ENCODE peak calls at places on chromosomes 12 and 14, in four cellular contexts. A is adipocyte, J is prostate gland, I is psoas muscle. B is an unnamed sample.

GRCh38 chr14:59254911-59255545 is 66.6 kb downstream of the DAAM1 start:
- DNase-seq in A (peak; percentile 80), J (no peak), I (no peak), B (peak; percentile 28)

GRCh38 chr12:46343122-46343852 is 29.3 kb downstream of the SLC38A2 start:
- DNase-seq in J (no peak), A (no peak), I (no peak), B (no peak)

GRCh38 chr14:36901846-36902245 is 240.2 kb downstream of the PAX9 start:
- DNase-seq in J (no peak), A (peak; percentile 66), I (no peak), B (no peak)

GRCh38 chr12:68785358-68785757 is 22.6 kb upstream of the MDM2 start:
- DNase-seq in A (no peak), J (no peak), I (no peak), B (no peak)

GRCh38 chr12:111193511-111193910 is 175.4 kb downstream of the PHETA1 start:
- DNase-seq in I (no peak), A (no peak), J (no peak), B (no peak)

GRCh38 chr12:19201653-19202052 is 72.1 kb downstream of the PLEKHA5 start:
- DNase-seq in J (no peak), I (no peak), A (peak; percentile 60), B (no peak)

GRCh38 chr14:62819931-62820330 is 225.3 kb downstream of the KCNH5 start:
- DNase-seq in I (no peak), A (no peak), J (no peak), B (no peak)

GRCh38 chr12:109239179-109239578 is 69.9 kb downstream of the FOXN4 start:
- DNase-seq in J (no peak), I (no peak), A (no peak), B (no peak)

GRCh38 chr14:103521438-103521961 is 1.1 kb downstream of the CKB start:
- DNase-seq in A (peak; percentile 58), J (no peak), I (no peak), B (no peak)

GRCh38 chr14:99597911-99598600 is 6.0 kb downstream of the CCDC85C start:
- DNase-seq in A (no peak), I (no peak), J (no peak), B (no peak)

GRCh38 chr14:43407721-43408120 is 1099.4 kb downstream of the FSCB start:
- DNase-seq in I (no peak), J (no peak), A (no peak), B (no peak)

GRCh38 chr12:92045852-92046251 is 99.8 kb downstream of the BTG1 start:
- DNase-seq in I (no peak), J (no peak), A (no peak), B (no peak)

GRCh38 chr12:6469609-6470374 is 685 bp downstream of the VAMP1 start:
- DNase-seq in A (peak; percentile 21), I (no peak), J (no peak), B (no peak)

GRCh38 chr12:49089831-49090773 is 4.5 kb downstream of the DHH start:
- DNase-seq in A (peak; percentile 65), I (peak; percentile 52), J (no peak), B (no peak)

GRCh38 chr12:28051516-28052456 is 79.3 kb upstream of the PTHLH start:
- DNase-seq in J (no peak), I (no peak), A (peak; percentile 87), B (no peak)

GRCh38 chr12:110345963-110346362 is 57.5 kb downstream of the ANAPC7 start:
- DNase-seq in I (no peak), J (no peak), A (no peak), B (no peak)

GRCh38 chr14:61704554-61704953 is 9.2 kb downstream of the HIF1A start:
- DNase-seq in J (no peak), A (peak; percentile 27), I (no peak), B (no peak)
- H3K4me3 ChIP-seq in J (no peak overlapping the region), A (peak overlapping the region; percentile 95), I (no peak overlapping the region), B (no peak overlapping the region)

DNA sequence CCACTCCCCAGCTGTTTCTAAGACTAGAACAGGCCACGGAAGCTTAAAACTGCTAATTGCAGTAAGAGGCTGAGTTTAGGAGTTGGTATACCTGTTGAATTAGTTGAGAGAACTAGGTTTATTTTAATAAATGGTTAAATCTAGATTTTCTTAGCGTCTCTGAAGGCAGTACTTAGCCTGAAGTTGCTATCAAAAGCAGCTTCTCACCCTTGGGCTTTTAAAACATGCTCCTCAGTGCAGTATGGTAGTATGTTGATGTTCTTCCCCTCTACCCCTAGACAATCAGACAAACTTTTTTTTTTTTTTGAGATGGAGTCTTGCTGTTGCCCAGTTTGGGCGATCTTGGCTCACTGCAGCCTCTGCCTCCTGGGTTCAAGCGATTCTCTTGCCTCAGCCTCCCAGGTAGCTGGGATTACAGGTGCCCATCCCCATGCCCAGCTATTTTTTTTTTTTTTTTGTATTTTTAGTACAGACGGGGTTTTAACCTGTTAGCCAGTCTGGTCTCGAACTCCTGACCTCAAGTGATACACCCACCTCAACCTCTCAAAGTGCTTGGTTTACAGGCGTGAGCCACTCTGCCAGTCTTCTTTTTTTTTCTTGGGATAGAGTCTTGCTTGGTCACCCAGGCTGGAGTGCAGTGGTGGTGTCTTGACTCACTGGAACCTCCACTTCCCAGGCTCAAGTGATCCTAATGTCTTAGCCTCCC is 6.8 kb downstream of the SRSF5 start:
- DNase-seq in I (no peak), J (no peak), A (no peak), B (no peak)
- H3K36me3 ChIP-seq in I (peaks cover 34% of the 10 kb centered on the region), J (no peaks in the 10 kb centered on the region), A (peaks cover 100% of the 10 kb centered on the region), B (peaks cover 73% of the 10 kb centered on the region)

DNA sequence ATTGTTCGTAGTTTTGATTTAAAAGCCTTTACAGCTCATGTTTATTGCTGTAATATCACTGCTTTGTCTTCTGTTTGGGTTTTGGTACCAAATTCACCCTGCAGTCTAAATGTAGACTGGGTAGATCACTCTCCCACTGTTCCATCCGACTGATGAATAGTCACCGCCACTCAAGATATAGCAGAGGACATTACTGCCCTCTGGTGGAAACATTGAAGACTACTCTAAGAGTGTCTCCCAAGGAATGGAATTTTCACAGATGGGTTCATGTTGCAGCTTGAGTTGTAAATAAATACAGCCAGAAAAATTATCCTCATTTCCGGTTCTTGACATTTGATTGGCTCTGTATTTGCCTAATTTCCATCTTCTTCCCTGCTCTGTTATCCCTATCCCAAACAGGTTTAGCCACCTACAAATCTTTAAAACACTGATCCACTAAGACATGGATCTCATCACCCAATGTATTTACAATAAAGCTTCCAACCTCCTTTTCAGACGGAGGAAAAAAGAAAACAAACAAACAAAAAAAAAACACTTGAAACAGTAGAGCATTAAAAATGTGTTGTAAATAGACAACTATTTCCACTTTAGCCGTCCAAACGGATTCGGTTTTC is 198.3 kb upstream of the CPNE8 start:
- DNase-seq in A (peak; percentile 53), J (peak; percentile 40), I (no peak), B (peak; percentile 2)
- H3K4me3 ChIP-seq in A (no peak overlapping the region), J (no peak overlapping the region), I (no peak overlapping the region), B (no peak overlapping the region)

DNA sequence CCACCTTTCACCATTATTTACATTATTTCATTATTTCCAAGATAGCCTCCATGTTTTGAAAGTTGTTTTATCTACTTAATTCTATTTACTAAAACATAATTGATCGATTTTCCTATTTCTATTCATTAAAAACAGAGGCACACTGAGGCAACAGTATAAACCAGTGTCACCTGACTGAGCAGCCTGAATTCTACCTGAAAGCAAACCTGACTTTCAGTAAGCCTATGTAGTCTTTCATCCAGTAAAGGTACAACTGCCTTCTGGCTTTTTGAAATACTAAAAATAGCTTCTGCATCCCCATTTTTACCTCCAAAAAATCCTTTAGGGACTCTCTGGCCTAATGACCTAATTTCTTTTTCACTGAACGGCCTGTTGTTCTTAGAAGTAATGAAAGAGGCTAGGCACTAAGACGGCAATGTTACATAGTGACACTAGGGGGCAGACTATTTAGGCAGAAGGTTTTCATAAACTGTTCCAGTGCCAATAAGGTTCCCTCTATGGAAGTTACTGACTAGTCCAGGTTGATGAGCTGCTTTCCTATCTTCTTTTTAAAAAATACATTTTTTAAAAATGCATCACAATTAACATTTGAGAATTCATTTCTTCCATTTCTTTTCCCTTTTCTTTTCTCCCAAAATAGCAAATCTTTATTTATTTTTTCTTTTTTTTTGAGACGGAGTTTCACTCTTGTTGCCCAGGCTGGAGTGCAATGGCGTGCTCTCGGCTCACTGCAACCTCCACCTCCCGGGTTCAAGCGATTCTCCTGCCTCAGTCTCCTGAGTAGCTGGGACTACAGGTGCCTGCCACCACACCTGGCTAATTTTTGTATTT is 17.5 kb downstream of the ANAPC5 start:
- DNase-seq in I (no peak), J (peak; percentile 26), A (peak; percentile 91), B (no peak)
- H3K36me3 ChIP-seq in I (peaks cover 11% of the 10 kb centered on the region), J (peaks cover 5% of the 10 kb centered on the region), A (peaks cover 82% of the 10 kb centered on the region), B (peaks cover 39% of the 10 kb centered on the region)

DNA sequence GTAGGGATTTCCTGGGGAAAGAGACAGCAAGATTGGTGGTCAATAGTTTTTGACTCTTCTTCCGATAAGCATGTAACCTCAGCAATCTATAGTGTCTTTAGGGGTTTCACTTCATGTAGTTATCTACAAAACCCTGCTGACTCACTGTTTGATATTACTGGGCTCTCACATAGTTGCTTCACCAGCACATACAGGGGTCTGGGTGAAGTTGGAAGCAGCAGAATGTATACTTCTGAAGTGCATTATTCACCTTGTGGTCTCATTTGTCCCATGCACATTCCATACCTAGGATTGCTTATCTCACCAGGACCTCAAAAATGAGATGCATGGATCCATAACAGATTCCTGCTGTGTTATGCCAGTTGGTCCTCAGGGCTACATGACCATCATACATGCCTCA is 280.0 kb downstream of the LRIG3 start:
- DNase-seq in A (no peak), J (no peak), I (no peak), B (no peak)
- H3K4me3 ChIP-seq in A (no peak overlapping the region), J (no peak overlapping the region), I (no peak overlapping the region), B (no peak overlapping the region)

GRCh38 chr14:61489932-61490331 is 168.6 kb downstream of the PRKCH start:
- DNase-seq in A (no peak), J (no peak), I (peak; percentile 42), B (no peak)

GRCh38 chr14:61486930-61487495 is 165.6 kb downstream of the PRKCH start:
- DNase-seq in A (no peak), J (no peak), I (no peak), B (no peak)

GRCh38 chr14:61488417-61488816 is 167.0 kb downstream of the PRKCH start:
- DNase-seq in A (no peak), I (no peak), J (no peak), B (no peak)

GRCh38 chr14:61489527-61489926 is 168.1 kb downstream of the PRKCH start:
- DNase-seq in I (no peak), A (no peak), J (no peak), B (no peak)

GRCh38 chr14:61489002-61489401 is 167.6 kb downstream of the PRKCH start:
- DNase-seq in I (no peak), A (no peak), J (no peak), B (no peak)
- H3K36me3 ChIP-seq in I (no peaks in the 10 kb centered on the region), A (no peaks in the 10 kb centered on the region), J (no peaks in the 10 kb centered on the region), B (no peaks in the 10 kb centered on the region)

B was measured in thyroid gland.